ENCODE peak calls at places on chromosomes 12 and 14, in seven cellular contexts. J is adipocyte, Z is aorta, M is Panc1, E is left ventricle myocardium inferior, S is cardiac muscle cell, P is upper lobe of right lung. I is an unnamed sample.
A peak's percentile ranks its signal among the peaks of the same experiment; 100 is the strongest.

GRCh38 chr12:32089156-32089950 is 17.3 kb upstream of the BICD1 start:
- DNase-seq in J (peak; percentile 91), Z (no peak), M (no peak), E (no peak), S (no peak), P (no peak), I (peak; percentile 13)

GRCh38 chr14:89214221-89214965 is 202.6 kb downstream of the FOXN3 start:
- DNase-seq in J (no peak), Z (peak; percentile 86), M (no peak), E (peak; percentile 73), S (no peak), P (peak; percentile 90), I (no peak)

GRCh38 chr14:90508536-90509254 is 111.9 kb downstream of the CALM1 start:
- DNase-seq in J (no peak), Z (no peak), M (no peak), E (no peak), S (no peak), P (no peak), I (no peak)

GRCh38 chr14:104150201-104151027 is 12.0 kb downstream of the KIF26A start:
- DNase-seq in J (peak; percentile 69), Z (no peak), M (no peak), E (no peak), S (peak; percentile 58), P (no peak), I (peak; percentile 94)

GRCh38 chr12:14999421-15000047 is 26.7 kb downstream of the PDE6H start:
- DNase-seq in J (no peak), Z (no peak), M (no peak), E (no peak), S (no peak), P (no peak), I (no peak)

GRCh38 chr12:88420460-88420859 is 159.8 kb downstream of the KITLG start:
- DNase-seq in J (peak; percentile 93), Z (no peak), M (no peak), E (no peak), S (peak; percentile 83), P (no peak), I (no peak)

GRCh38 chr12:62606654-62607053 is 140.0 kb downstream of the MON2 start:
- DNase-seq in J (no peak), Z (no peak), M (no peak), E (no peak), S (no peak), P (no peak), I (no peak)

GRCh38 chr12:6970096-6970527 is 352 bp downstream of the PHB2 start:
- DNase-seq in J (no peak), Z (no peak), M (no peak), E (no peak), S (no peak), P (no peak), I (no peak)

GRCh38 chr12:47249719-47250506 is 170.2 kb upstream of the AMIGO2 start:
- DNase-seq in J (no peak), Z (no peak), M (no peak), E (no peak), S (peak; percentile 79), P (peak; percentile 28), I (no peak)

GRCh38 chr12:6965714-6966113 is 4.8 kb downstream of the PHB2 start:
- DNase-seq in J (no peak), Z (peak; percentile 28), M (no peak), E (no peak), S (no peak), P (peak; percentile 8), I (no peak)

GRCh38 chr14:33323979-33324378 is 385.3 kb downstream of the NPAS3 start:
- DNase-seq in J (no peak), Z (no peak), M (no peak), E (no peak), S (no peak), P (no peak), I (peak; percentile 76)

GRCh38 chr14:103128631-103129300 is 5.5 kb downstream of the TNFAIP2 start:
- DNase-seq in J (no peak), Z (peak; percentile 76), M (no peak), E (peak; percentile 17), S (no peak), P (peak; percentile 66), I (no peak)

GRCh38 chr14:94171208-94171607 is 2.9 kb upstream of the PPP4R4 start:
- DNase-seq in J (peak; percentile 27), Z (no peak), M (no peak), E (no peak), S (no peak), P (no peak), I (no peak)

GRCh38 chr12:87233636-87234035 is 795.6 kb downstream of the C12orf50 start:
- DNase-seq in J (no peak), Z (no peak), M (no peak), E (no peak), S (peak; percentile 65), P (no peak), I (no peak)

GRCh38 chr12:117854339-117855012 is 114.3 kb downstream of the KSR2 start:
- DNase-seq in J (peak; percentile 50), Z (no peak), M (no peak), E (no peak), S (peak; percentile 40), P (no peak), I (peak; percentile 75)

GRCh38 chr14:68623307-68623706 is 169.6 kb downstream of the ZFP36L1 start:
- DNase-seq in J (no peak), Z (no peak), M (no peak), E (no peak), S (no peak), P (peak; percentile 17), I (no peak)

GRCh38 chr14:53865716-53866115 is 90.9 kb downstream of the BMP4 start:
- DNase-seq in J (no peak), Z (no peak), M (no peak), E (no peak), S (peak; percentile 35), P (no peak), I (no peak)

GRCh38 chr12:52181757-52182156 is 10.1 kb downstream of the KRT80 start:
- DNase-seq in J (peak; percentile 87), Z (no peak), M (no peak), E (no peak), S (peak; percentile 73), P (no peak), I (no peak)

GRCh38 chr12:24808651-24809050 is 140.2 kb downstream of the BCAT1 start:
- DNase-seq in J (no peak), Z (no peak), M (no peak), E (no peak), S (no peak), P (no peak), I (no peak)

GRCh38 chr14:100440207-100440631 is 117.1 kb downstream of the SLC25A47 start:
- DNase-seq in J (peak; percentile 78), Z (no peak), M (peak; percentile 45), E (peak; percentile 64), S (peak; percentile 73), P (peak; percentile 89), I (peak; percentile 70)

GRCh38 chr12:45729233-45730115 is at the start of gene ARID2:
- DNase-seq in J (peak; percentile 84), Z (peak; percentile 88), M (no peak), E (peak; percentile 73), S (peak; percentile 76), P (peak; percentile 88), I (peak; percentile 72)

GRCh38 chr14:101111620-101112290 is 208.2 kb upstream of the RTL1 start:
- DNase-seq in J (no peak), Z (peak; percentile 70), M (no peak), E (no peak), S (no peak), P (no peak), I (no peak)

GRCh38 chr12:108826807-108827721 is 30.3 kb downstream of the SSH1 start:
- DNase-seq in J (peak; percentile 34), Z (no peak), M (no peak), E (peak; percentile 22), S (peak; percentile 69), P (no peak), I (peak; percentile 76)

GRCh38 chr12:132924356-132924755 is 31.8 kb downstream of the ZNF605 start:
- DNase-seq in J (no peak), Z (no peak), M (no peak), E (no peak), S (no peak), P (no peak), I (no peak)
- H3K9me3 ChIP-seq in J (peaks cover 100% of the 10 kb centered on the region), Z (peaks cover 28% of the 10 kb centered on the region), M (peaks cover 80% of the 10 kb centered on the region), E (peaks cover 100% of the 10 kb centered on the region), S (peaks cover 27% of the 10 kb centered on the region), P (peaks cover 97% of the 10 kb centered on the region), I (peaks cover 62% of the 10 kb centered on the region)

DNA sequence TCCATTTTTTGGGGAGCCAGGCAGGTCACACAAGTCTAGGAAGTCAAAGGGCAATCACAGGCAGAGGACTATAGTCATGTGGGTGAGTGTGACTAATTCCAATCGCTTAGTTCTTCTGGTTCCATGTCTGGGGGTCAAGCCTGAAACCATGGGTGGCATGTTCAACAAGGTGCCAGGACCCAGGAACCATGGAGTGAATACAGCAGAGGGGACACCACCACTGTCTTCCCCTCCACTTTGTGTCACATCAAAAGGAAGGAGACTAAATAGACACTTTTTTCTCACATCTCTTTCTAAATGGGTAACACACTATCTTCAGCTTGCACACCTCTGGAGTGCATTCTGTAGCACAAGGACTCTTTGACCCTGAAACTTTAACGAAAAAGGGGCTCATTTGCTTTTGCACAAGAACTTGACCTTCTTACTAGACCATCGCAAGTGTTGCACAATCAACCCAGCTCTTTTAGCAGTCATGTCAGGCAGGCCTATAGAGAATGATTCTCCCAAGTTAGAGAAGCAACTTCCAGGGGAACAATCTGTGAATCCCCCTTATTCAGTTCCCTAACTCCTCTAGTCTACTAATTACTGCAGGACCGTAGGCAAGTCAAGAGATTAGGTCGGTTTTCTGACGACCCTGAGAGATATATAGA is 398.7 kb downstream of the NELL2 start:
- DNase-seq in J (no peak), Z (no peak), M (no peak), E (no peak), S (no peak), P (no peak), I (no peak)
- H3K9me3 ChIP-seq in J (peaks cover 33% of the 10 kb centered on the region), Z (peaks cover 5% of the 10 kb centered on the region), M (no peaks in the 10 kb centered on the region), E (peaks cover 49% of the 10 kb centered on the region), S (no peaks in the 10 kb centered on the region), P (peaks cover 10% of the 10 kb centered on the region), I (peaks cover 16% of the 10 kb centered on the region)

GRCh38 chr12:133215724-133216123 is 20.0 kb downstream of the ANHX start:
- DNase-seq in J (no peak), Z (no peak), M (no peak), E (no peak), S (no peak), P (no peak), I (no peak)
- H3K9me3 ChIP-seq in J (peaks cover 87% of the 10 kb centered on the region), Z (peaks cover 33% of the 10 kb centered on the region), M (peaks cover 6% of the 10 kb centered on the region), E (peaks cover 100% of the 10 kb centered on the region), S (no peaks in the 10 kb centered on the region), P (peaks cover 36% of the 10 kb centered on the region), I (peaks cover 32% of the 10 kb centered on the region)

DNA sequence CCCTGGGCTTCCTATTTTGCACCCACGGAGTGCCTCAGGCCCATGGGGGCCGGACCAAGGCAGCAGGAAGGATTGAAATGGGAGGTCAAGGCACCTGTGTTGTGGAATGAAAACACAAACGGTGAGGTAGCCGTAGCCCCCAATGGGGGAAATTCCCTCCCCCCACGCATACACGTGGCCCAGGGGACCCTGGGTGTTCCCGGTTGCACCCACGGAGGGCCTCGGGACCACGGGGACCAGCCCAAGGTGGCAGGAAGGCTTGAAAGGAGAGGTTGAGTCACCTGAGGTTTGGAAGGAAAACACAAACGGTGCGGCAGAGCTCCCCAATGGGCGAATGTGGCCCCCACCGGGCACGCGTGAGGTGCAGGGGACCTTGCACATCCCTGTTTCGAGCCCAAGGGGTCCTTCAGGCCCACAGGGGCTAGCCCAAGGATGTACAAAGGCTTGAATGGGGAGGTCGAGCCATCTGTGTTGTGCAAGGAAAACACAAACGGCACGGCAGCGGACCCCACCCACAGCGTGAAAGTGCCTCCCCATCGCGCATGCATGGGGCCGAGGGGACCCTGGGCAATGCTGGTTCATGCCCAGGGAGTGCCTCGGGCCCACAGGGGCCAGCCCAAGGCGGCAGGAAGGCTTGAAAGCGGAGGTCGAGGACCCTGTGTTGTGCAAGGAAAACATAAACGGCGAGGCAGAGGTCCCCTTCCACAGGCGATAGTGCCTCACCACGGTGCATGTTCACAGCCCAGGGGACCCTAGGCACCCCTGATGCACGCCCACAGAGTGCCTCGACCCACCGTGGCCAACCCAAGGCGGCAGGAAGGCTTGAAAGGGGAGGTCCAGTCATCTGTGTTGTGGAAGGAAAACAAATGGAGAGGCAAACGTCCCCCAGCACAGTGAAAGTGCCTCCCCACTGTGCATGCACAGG is 376.7 kb downstream of the ALG10 start:
- DNase-seq in J (no peak), Z (peak; percentile 72), M (no peak), E (peak; percentile 9), S (no peak), P (peak; percentile 58), I (no peak)
- H3K9me3 ChIP-seq in J (no peaks in the 10 kb centered on the region), Z (peaks cover 3% of the 10 kb centered on the region), M (no peaks in the 10 kb centered on the region), E (peaks cover 75% of the 10 kb centered on the region), S (no peaks in the 10 kb centered on the region), P (no peaks in the 10 kb centered on the region), I (no peaks in the 10 kb centered on the region)